ENCODE peak calls at places on chromosome 4, in seven cellular contexts. T is hippocampal formation; R is activated CD4-positive, alpha-beta T cell treated with anti-CD3 and anti-CD28 coated beads, Interleukin-2, amount 50 U/mL, for 1 hour; W is SK-N-MC; O is astrocyte of the hippocampus; M is NCI-H345; G is AG04449. A is an unnamed sample.

GRCh38 chr4:70844180-70844579 is 4.5 kb upstream of the GRSF1 start:
- DNase-seq in R (no peak), M (no peak), O (no peak), T (no peak), G (no peak), W (no peak), A (no peak)

GRCh38 chr4:109559625-109559982 is 442 bp upstream of the MCUB start:
- DNase-seq in T (no peak), O (peak; percentile 68), W (no peak), G (no peak), R (peak; percentile 39), M (peak; percentile 40), A (no peak)

GRCh38 chr4:14333616-14334015 is 668.7 kb upstream of the CPEB2 start:
- DNase-seq in R (no peak), M (no peak), O (no peak), G (no peak), T (no peak), W (no peak), A (no peak)

GRCh38 chr4:148021706-148022105 is 289.8 kb downstream of the ARHGAP10 start:
- DNase-seq in R (no peak), O (no peak), W (no peak), T (no peak), G (no peak), M (no peak), A (no peak)

GRCh38 chr4:57291911-57292310 is 181.7 kb upstream of the IGFBP7 start:
- DNase-seq in M (no peak), T (no peak), R (no peak), W (no peak), G (no peak), O (peak; percentile 66), A (no peak)

GRCh38 chr4:54276633-54277426 is 47.7 kb downstream of the PDGFRA start:
- DNase-seq in T (no peak), R (no peak), W (no peak), O (peak; percentile 60), M (no peak), G (no peak), A (no peak)

GRCh38 chr4:169418846-169419245 is 148.1 kb upstream of the SH3RF1 start:
- DNase-seq in R (no peak), G (no peak), M (no peak), O (no peak), W (no peak), T (no peak), A (no peak)

GRCh38 chr4:7395635-7396034 is 39.1 kb downstream of the PSAPL1 start:
- DNase-seq in O (no peak), T (no peak), R (no peak), G (no peak), M (no peak), W (no peak), A (no peak)

GRCh38 chr4:8558080-8558960 is 21.9 kb upstream of the GPR78 start:
- DNase-seq in T (no peak), M (no peak), G (no peak), O (peak; percentile 68), R (no peak), W (no peak), A (no peak)

GRCh38 chr4:118915468-118915867 is 26.8 kb downstream of the SYNPO2 start:
- DNase-seq in R (no peak), O (no peak), M (no peak), T (no peak), G (no peak), W (no peak), A (no peak)

GRCh38 chr4:95181446-95182306 is 367.1 kb downstream of the UNC5C start:
- DNase-seq in T (no peak), M (no peak), O (peak; percentile 75), W (no peak), R (no peak), G (no peak), A (no peak)

GRCh38 chr4:108533245-108533844 is 87.0 kb upstream of the RPL34 start:
- DNase-seq in O (no peak), M (no peak), G (no peak), T (no peak), W (no peak), R (no peak), A (no peak)

GRCh38 chr4:137998666-137999429 is 243.3 kb downstream of the SLC7A11 start:
- DNase-seq in G (peak; percentile 73), M (no peak), R (no peak), T (no peak), W (no peak), O (peak; percentile 80), A (no peak)

GRCh38 chr4:105215609-105216313 is 69.1 kb downstream of the TET2 start:
- DNase-seq in R (no peak), T (no peak), W (no peak), M (no peak), O (peak; percentile 34), G (no peak), A (no peak)

GRCh38 chr4:51835079-51835478 is 7.9 kb upstream of the DCUN1D4 start:
- DNase-seq in R (no peak), M (no peak), O (no peak), W (no peak), G (no peak), T (no peak), A (no peak)

GRCh38 chr4:100356172-100356571 is 161.7 kb downstream of the EMCN start:
- DNase-seq in G (no peak), R (no peak), M (no peak), O (no peak), W (no peak), T (no peak), A (no peak)

A was measured in NCI-H1048.